ENCODE peak calls at places on chromosomes 3 and 15, in four cellular contexts. R is HS-27A, P is HCT116, I is Peyer's patch. Q is an unnamed sample.

GRCh38 chr15:69595009-69595825 is 142.6 kb downstream of the RPLP1 start:
- DNase-seq in P (no peak), R (no peak), I (peak; percentile 42), Q (no peak)

GRCh38 chr3:184864012-184864411 is 52.0 kb downstream of the VPS8 start:
- DNase-seq in I (no peak), P (no peak), R (no peak), Q (no peak)

GRCh38 chr3:139020868-139021234 is at the start of gene PRR23B:
- DNase-seq in R (no peak), P (no peak), I (no peak), Q (no peak)

GRCh38 chr3:156431334-156432121 is 123.4 kb downstream of the SSR3 start:
- DNase-seq in I (no peak), R (no peak), P (no peak), Q (no peak)

GRCh38 chr15:75145027-75145841 is 56.4 kb upstream of the C15orf39 start:
- DNase-seq in I (peak; percentile 35), P (no peak), R (no peak), Q (no peak)

GRCh38 chr3:20075197-20075596 is 35.0 kb downstream of the KAT2B start:
- DNase-seq in P (no peak), I (no peak), R (no peak), Q (no peak)

GRCh38 chr3:49244589-49245205 is 32.3 kb downstream of the C3orf62 start:
- DNase-seq in I (peak; percentile 44), R (no peak), P (no peak), Q (no peak)

GRCh38 chr3:99666201-99666600 is 27.8 kb downstream of the COL8A1 start:
- DNase-seq in P (no peak), I (no peak), R (no peak), Q (no peak)

GRCh38 chr3:185353225-185353624 is 9.7 kb upstream of the MAP3K13 start:
- DNase-seq in P (no peak), R (no peak), I (no peak), Q (no peak)

GRCh38 chr3:177145402-177145801 is 51.9 kb downstream of the TBL1XR1 start:
- DNase-seq in R (no peak), P (no peak), I (no peak), Q (no peak)

GRCh38 chr3:27789420-27789819 is 67.3 kb upstream of the EOMES start:
- DNase-seq in P (no peak), R (no peak), I (no peak), Q (no peak)

GRCh38 chr15:56821721-56822425 is 88.6 kb upstream of the ZNF280D start:
- DNase-seq in P (peak; percentile 48), I (peak; percentile 78), R (no peak), Q (peak; percentile 49)

GRCh38 chr3:15204005-15204404 is 2.0 kb upstream of the CAPN7 start:
- DNase-seq in P (no peak), R (peak; percentile 23), I (no peak), Q (no peak)

GRCh38 chr15:41948499-41948898 is 23.9 kb downstream of the EHD4 start:
- DNase-seq in R (no peak), I (no peak), P (no peak), Q (no peak)

GRCh38 chr15:43799945-43800285 is at the start of gene SERINC4:
- DNase-seq in P (no peak), I (no peak), R (no peak), Q (no peak)

GRCh38 chr15:67456677-67457529 is 64.0 kb upstream of the C15orf61 start:
- DNase-seq in P (peak; percentile 42), R (peak; percentile 42), I (peak; percentile 94), Q (peak; percentile 82)

Q was measured in LoVo.